ENCODE peak calls at places on chromosomes 2 and 18, in eight cellular contexts. W, K, E, H, P, B, L and J are unnamed samples.

GRCh38 chr2:167415068-167415467 is 526.8 kb downstream of the XIRP2 start:
- DNase-seq in W (no peak), K (no peak), E (no peak), H (no peak), P (no peak), B (no peak), L (no peak), J (no peak)

GRCh38 chr2:46803911-46804670 is 111.5 kb downstream of the MCFD2 start:
- DNase-seq in W (no peak), K (peak), E (no peak), H (no peak), P (no peak), B (no peak), L (no peak), J (no peak)

GRCh38 chr2:61538920-61539559 is 884 bp upstream of the XPO1 start:
- DNase-seq in W (no peak), K (peak), E (peak), H (no peak), P (peak), B (peak), L (no peak), J (peak)

GRCh38 chr18:34929336-34929780 is 111.9 kb upstream of the MAPRE2 start:
- DNase-seq in W (no peak), K (peak), E (no peak), H (no peak), P (no peak), B (no peak), L (no peak), J (no peak)

GRCh38 chr2:28610583-28611201 is 114.8 kb downstream of the PLB1 start:
- DNase-seq in W (peak), K (peak), E (peak), H (no peak), P (no peak), B (no peak), L (no peak), J (no peak)

GRCh38 chr2:214019229-214019972 is 391.5 kb upstream of the VWC2L start:
- DNase-seq in W (no peak), K (peak), E (no peak), H (no peak), P (no peak), B (no peak), L (no peak), J (no peak)

GRCh38 chr2:28437918-28438317 is 45.3 kb downstream of the FOSL2 start:
- DNase-seq in W (no peak), K (no peak), E (no peak), H (no peak), P (no peak), B (no peak), L (no peak), J (no peak)

GRCh38 chr2:59993721-59994120 is 559.7 kb downstream of the BCL11A start:
- DNase-seq in W (no peak), K (no peak), E (no peak), H (no peak), P (no peak), B (no peak), L (no peak), J (no peak)

GRCh38 chr2:108945969-108946368 is 43.1 kb downstream of the EDAR start:
- DNase-seq in W (no peak), K (no peak), E (no peak), H (no peak), P (no peak), B (no peak), L (no peak), J (no peak)

GRCh38 chr18:77165489-77166415 is 33.2 kb upstream of the MBP start:
- DNase-seq in W (no peak), K (no peak), E (no peak), H (no peak), P (no peak), B (no peak), L (no peak), J (no peak)

GRCh38 chr2:11842324-11842723 is 95.9 kb downstream of the LPIN1 start:
- DNase-seq in W (no peak), K (no peak), E (no peak), H (no peak), P (no peak), B (no peak), L (no peak), J (no peak)

GRCh38 chr18:80034852-80035406 is 695 bp downstream of the RBFA start:
- DNase-seq in W (no peak), K (peak), E (no peak), H (no peak), P (peak), B (no peak), L (no peak), J (no peak)

GRCh38 chr2:127670055-127670956 is 5.0 kb downstream of the LIMS2 start:
- DNase-seq in W (no peak), K (no peak), E (no peak), H (no peak), P (no peak), B (no peak), L (no peak), J (no peak)

GRCh38 chr2:81181845-81182244 is 877.3 kb upstream of the LRRTM1 start:
- DNase-seq in W (no peak), K (no peak), E (no peak), H (no peak), P (no peak), B (no peak), L (no peak), J (no peak)

GRCh38 chr2:172086349-172087190 is 1.3 kb downstream of the DLX1 start:
- DNase-seq in W (peak), K (peak), E (peak), H (no peak), P (peak), B (peak), L (no peak), J (no peak)

GRCh38 chr18:44507729-44508325 is 172.9 kb upstream of the SETBP1 start:
- DNase-seq in W (no peak), K (no peak), E (peak), H (peak), P (peak), B (no peak), L (no peak), J (peak)

GRCh38 chr2:62550466-62550865 is 44.5 kb upstream of the TMEM17 start:
- DNase-seq in W (no peak), K (no peak), E (no peak), H (no peak), P (no peak), B (no peak), L (no peak), J (no peak)

GRCh38 chr18:49597556-49597955 is 35.7 kb downstream of the LIPG start:
- DNase-seq in W (no peak), K (no peak), E (no peak), H (no peak), P (no peak), B (no peak), L (no peak), J (no peak)

GRCh38 chr18:12258719-12259705 is 4.9 kb downstream of the CIDEA start:
- DNase-seq in W (no peak), K (no peak), E (no peak), H (no peak), P (no peak), B (no peak), L (no peak), J (no peak)